ENCODE peak calls at places on chromosome 10, in four cellular contexts. U is stomach, H is upper lobe of left lung, M is tibial nerve. G is an unnamed sample.

GRCh38 chr10:100370976-100371706 is 24.1 kb downstream of the SCD start:
- DNase-seq in H (peak), M (peak), U (peak), G (peak)

GRCh38 chr10:35428521-35428920 is 92.2 kb downstream of the CCNY start:
- DNase-seq in U (no peak), M (no peak), H (no peak), G (no peak)

GRCh38 chr10:14554091-14554842 is 220.4 kb downstream of the FAM107B start:
- DNase-seq in M (no peak), H (no peak), U (peak), G (no peak)

GRCh38 chr10:101123085-101123814 is 7.8 kb upstream of the TLX1 start:
- DNase-seq in M (no peak), U (peak), H (peak), G (no peak)

GRCh38 chr10:45470098-45471012 is 96.3 kb downstream of the ALOX5 start:
- DNase-seq in H (no peak), U (no peak), M (no peak), G (peak)

GRCh38 chr10:84294766-84295447 is 33.5 kb upstream of the CCSER2 start:
- DNase-seq in H (no peak), U (no peak), M (no peak), G (no peak)

GRCh38 chr10:20616056-20616671 is 280.9 kb downstream of the NEBL start:
- DNase-seq in H (no peak), M (no peak), U (no peak), G (no peak)

GRCh38 chr10:17643339-17643754 is 604 bp upstream of the STAM start:
- DNase-seq in H (peak), M (peak), U (peak), G (peak)

GRCh38 chr10:18528292-18528691 is 123.1 kb downstream of the NSUN6 start:
- DNase-seq in M (no peak), U (no peak), H (no peak), G (no peak)

GRCh38 chr10:48504141-48504885 is 100.6 kb downstream of the ARHGAP22 start:
- DNase-seq in U (peak), M (no peak), H (no peak), G (no peak)

GRCh38 chr10:19719320-19719719 is 96.9 kb upstream of the PLXDC2 start:
- DNase-seq in H (no peak), M (no peak), U (no peak), G (no peak)

GRCh38 chr10:86281396-86281795 is 85.2 kb downstream of the GRID1 start:
- DNase-seq in H (no peak), M (no peak), U (no peak), G (no peak)

GRCh38 chr10:6840093-6840763 is 260.2 kb upstream of the PRKCQ start:
- DNase-seq in H (no peak), M (no peak), U (no peak), G (no peak)

GRCh38 chr10:49109669-49110335 is 5.5 kb downstream of the VSTM4 start:
- DNase-seq in H (peak), M (peak), U (peak), G (no peak)

GRCh38 chr10:124916585-124917167 is 25.2 kb upstream of the ZRANB1 start:
- DNase-seq in U (peak), H (peak), M (peak), G (peak)

GRCh38 chr10:122374859-122375721 is 582 bp downstream of the PLEKHA1 start:
- DNase-seq in M (no peak), H (peak), U (peak), G (no peak)

GRCh38 chr10:26931223-26931622 is 70.5 kb upstream of the ABI1 start:
- DNase-seq in U (peak), H (peak), M (no peak), G (no peak)

GRCh38 chr10:33715303-33715702 is 380.8 kb upstream of the NRP1 start:
- DNase-seq in U (no peak), M (no peak), H (peak), G (no peak)

GRCh38 chr10:69124558-69125121 is 662 bp downstream of the VPS26A start:
- DNase-seq in U (peak), M (no peak), H (no peak), G (no peak)

GRCh38 chr10:101282937-101283336 is 53.7 kb upstream of the LBX1 start:
- DNase-seq in U (no peak), M (no peak), H (no peak), G (no peak)

GRCh38 chr10:11218395-11218794 is 200.7 kb downstream of the CELF2 start:
- DNase-seq in U (no peak), H (no peak), M (no peak), G (no peak)

GRCh38 chr10:44190541-44190940 is 194.4 kb downstream of the CXCL12 start:
- DNase-seq in H (no peak), M (no peak), U (no peak), G (no peak)

GRCh38 chr10:20971901-20972300 is 74.8 kb upstream of the NEBL start:
- DNase-seq in U (no peak), M (no peak), H (no peak), G (no peak)

GRCh38 chr10:89609730-89610393 is 35.2 kb downstream of the PANK1 start:
- DNase-seq in U (no peak), M (no peak), H (no peak), G (no peak)

GRCh38 chr10:52463831-52464230 is 149.8 kb downstream of the DKK1 start:
- DNase-seq in M (no peak), H (no peak), U (no peak), G (no peak)

DNA sequence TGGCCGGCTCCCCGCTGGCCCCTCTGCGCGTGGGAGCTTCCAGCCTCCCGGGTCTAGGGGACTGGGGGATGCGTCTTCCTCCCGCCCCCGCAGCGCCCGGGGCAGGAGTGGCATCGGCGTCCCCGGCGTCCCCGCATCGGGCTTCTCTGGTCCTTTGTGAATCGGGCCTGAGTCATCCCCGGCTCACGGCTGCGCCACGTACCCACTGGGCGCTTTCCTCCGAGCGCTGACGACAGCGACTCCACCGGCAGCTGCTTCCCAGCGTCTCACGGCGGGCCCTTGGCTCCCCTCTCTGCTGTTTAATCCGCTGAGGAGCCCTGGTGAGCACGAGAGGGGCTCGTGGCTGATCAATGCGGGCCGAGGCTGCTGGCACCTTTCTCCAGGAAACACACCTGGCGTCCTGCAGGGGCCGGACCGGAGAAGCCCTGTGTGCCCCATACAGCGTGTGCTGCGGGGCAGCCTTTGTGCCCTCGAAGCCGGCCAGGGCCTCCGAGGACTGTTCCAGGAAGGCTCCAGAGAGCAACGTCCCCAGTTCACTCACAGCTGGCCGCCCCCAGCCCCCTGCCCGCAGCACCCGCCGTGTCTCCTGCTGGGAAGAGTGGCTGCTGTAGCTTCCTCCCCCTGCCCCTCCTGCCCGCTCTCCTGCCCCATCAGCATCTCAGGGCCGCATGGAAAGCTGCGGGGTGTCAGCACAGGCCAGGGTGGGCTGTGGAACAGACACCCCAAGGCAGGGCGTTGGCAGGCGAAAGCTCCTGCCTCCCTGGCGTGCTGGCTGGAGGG is 95.5 kb upstream of the DIP2C start:
- DNase-seq in U (peak), M (no peak), H (peak), G (peak)
- TF ChIP-seq CTCF in U (peak), M (no peak), H (no peak), G (no peak)

GRCh38 chr10:127133672-127134500 is 62.5 kb downstream of the INSYN2A start:
- DNase-seq in H (no peak), M (no peak), U (no peak), G (no peak)
- TF ChIP-seq EP300 in H (no peak), M (no peak), U (no peak), G (no peak)

GRCh38 chr10:23994459-23995046 is 214.4 kb upstream of the KIAA1217 start:
- DNase-seq in M (peak), H (no peak), U (peak), G (no peak)
- TF ChIP-seq CTCF in M (peak), H (peak), U (peak), G (peak)

GRCh38 chr10:3482200-3482993 is 302.6 kb downstream of the KLF6 start:
- DNase-seq in U (peak), M (no peak), H (peak), G (no peak)
- TF ChIP-seq EP300 in U (no peak), M (peak), H (no peak), G (peak)

GRCh38 chr10:97785231-97785630 is 13.4 kb upstream of the SFRP5 start:
- DNase-seq in U (no peak), M (no peak), H (no peak), G (no peak)

GRCh38 chr10:97780991-97781540 is 9.3 kb upstream of the SFRP5 start:
- DNase-seq in U (no peak), M (no peak), H (no peak), G (no peak)

GRCh38 chr10:97784200-97784811 is 12.5 kb upstream of the SFRP5 start:
- DNase-seq in M (no peak), U (no peak), H (no peak), G (no peak)

GRCh38 chr10:97781541-97782331 is 9.9 kb upstream of the SFRP5 start:
- DNase-seq in H (no peak), M (no peak), U (no peak), G (no peak)

DNA sequence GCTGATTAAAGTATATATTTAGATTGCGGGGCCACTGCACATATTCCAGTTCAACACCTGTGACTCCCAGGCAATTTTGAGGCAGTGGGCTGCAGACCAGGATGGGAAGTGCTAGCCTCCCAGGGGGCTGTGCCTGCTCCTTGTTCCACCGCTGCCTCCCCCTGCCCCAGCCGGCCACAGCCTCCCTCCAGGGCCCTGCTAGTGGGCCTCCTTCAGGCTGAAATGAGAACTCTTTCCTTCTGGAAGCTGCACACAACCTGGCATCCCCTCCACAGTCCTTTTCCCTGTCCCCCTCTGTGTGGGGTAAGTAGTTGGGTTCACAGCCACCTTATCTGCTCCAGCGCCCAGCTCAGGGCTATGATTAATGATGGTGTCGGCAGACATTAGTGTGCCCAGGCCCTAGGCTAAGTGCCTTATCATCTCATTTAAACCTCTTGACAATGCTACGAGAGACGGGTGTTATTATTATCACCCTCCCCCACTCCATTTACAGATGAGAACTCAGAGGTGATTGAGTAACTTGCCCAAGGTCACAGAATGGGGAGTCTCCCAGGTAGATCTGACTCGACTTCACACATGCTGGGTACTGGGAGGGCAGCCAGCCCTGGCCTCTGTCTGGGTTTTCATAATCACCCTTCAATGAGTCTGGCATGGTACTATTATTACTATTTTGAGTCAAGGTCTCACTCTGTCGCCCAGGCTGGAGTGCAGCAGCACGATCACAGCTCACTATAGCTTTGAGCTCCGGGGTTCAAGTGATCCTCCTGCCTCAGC is 10.8 kb upstream of the SFRP5 start:
- DNase-seq in U (no peak), M (no peak), H (no peak), G (no peak)
- TF ChIP-seq CTCF in U (no peak), M (no peak), H (no peak), G (no peak)

GRCh38 chr10:110700947-110701617 is 56.9 kb downstream of the RBM20 start:
- DNase-seq in H (no peak), U (no peak), M (no peak), G (no peak)

GRCh38 chr10:110699859-110700468 is 55.8 kb downstream of the RBM20 start:
- DNase-seq in U (no peak), H (no peak), M (no peak), G (no peak)

GRCh38 chr10:110698340-110698739 is 54.2 kb downstream of the RBM20 start:
- DNase-seq in H (no peak), U (no peak), M (no peak), G (no peak)

GRCh38 chr10:110701618-110701971 is 57.5 kb downstream of the RBM20 start:
- DNase-seq in M (no peak), H (no peak), U (no peak), G (peak)

GRCh38 chr10:110698782-110699201 is 54.7 kb downstream of the RBM20 start:
- DNase-seq in M (no peak), H (no peak), U (no peak), G (no peak)
- TF ChIP-seq EP300 in M (no peak), H (no peak), U (no peak), G (no peak)

GRCh38 chr10:119305860-119306513 is 98.6 kb downstream of the GRK5 start:
- DNase-seq in U (peak), H (no peak), M (peak), G (peak)
- TF ChIP-seq CTCF in U (no peak), H (no peak), M (no peak), G (no peak)

DNA sequence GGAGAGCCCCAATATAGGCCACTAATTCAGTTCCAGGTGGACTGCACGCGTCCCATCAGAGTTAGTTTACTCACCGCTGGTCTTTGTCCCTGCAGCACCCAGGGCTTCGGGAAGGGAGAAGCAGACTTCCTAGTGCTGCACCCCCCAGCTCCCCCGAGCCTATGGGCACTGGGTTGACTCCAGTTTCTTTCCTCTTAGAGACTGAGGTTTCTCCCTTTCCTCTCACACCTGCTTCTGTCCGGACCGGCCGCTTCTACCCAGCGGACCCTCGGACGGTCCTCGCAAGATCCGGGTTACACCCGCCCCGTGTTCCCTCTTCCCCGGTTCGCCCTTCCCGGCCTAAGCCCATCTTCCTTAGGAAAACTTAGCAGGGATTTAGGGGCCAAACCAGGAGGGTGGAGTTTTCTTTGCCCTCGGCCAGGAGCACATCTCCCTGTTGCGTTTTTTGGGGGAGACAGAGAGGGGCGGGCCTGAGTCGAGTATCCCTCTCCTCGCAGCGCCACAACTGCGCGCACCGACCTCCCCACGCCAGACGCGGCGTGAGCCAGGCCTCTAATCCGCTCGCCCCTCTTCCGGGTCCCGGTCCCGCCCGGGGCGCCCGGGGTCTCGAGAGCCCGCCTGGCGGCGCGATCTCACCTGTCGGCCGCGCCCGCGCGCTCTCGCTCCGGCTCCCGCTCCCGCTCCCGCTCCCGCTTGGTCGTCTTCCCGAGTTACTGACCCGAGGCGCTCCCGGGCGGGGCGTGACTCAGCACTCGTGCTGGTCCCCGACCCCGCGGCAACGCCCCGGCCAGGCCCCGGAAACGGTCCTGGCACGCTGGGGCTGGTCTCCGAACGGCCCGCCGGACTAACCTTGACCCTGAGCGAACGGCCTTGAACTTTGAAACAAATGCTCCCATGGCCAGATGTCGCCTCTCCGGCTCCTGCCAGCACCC is at the start of gene AIFM2:
- DNase-seq in H (peak), M (peak), U (peak), G (no peak)
- TF ChIP-seq EP300 in H (peak), M (peak), U (no peak), G (no peak)

GRCh38 chr10:80260295-80261243 is 28.9 kb downstream of the MAT1A start:
- DNase-seq in M (no peak), U (no peak), H (no peak), G (no peak)
- TF ChIP-seq CTCF in M (peak), U (peak), H (peak), G (peak)